ENCODE peak calls at places on chromosome 19, in eight cellular contexts. A is heart right ventricle, W is cardiac fibroblast, Q is HL-60, C is mesothelial cell of epicardium, H is upper lobe of right lung, S is WERI-Rb-1, G is transverse colon. B is an unnamed sample.

GRCh38 chr19:45446295-45446694 is 21.5 kb upstream of the FOSB start:
- DNase-seq in A (no peak), W (peak; percentile 73), Q (peak; percentile 39), C (no peak), H (no peak), S (no peak), G (no peak), B (no peak)

GRCh38 chr19:9934132-9934950 is 2.0 kb downstream of the OLFM2 start:
- DNase-seq in A (peak; percentile 80), W (peak; percentile 82), Q (peak; percentile 57), C (peak; percentile 82), H (peak; percentile 82), S (peak; percentile 80), G (peak; percentile 74), B (peak; percentile 62)

GRCh38 chr19:29745253-29745652 is 30.2 kb upstream of the C19orf12 start:
- DNase-seq in A (no peak), W (no peak), Q (peak; percentile 6), C (no peak), H (no peak), S (peak; percentile 35), G (no peak), B (no peak)

GRCh38 chr19:7762719-7763293 is at the start of gene CLEC4M:
- DNase-seq in A (no peak), W (no peak), Q (no peak), C (no peak), H (no peak), S (no peak), G (no peak), B (no peak)

GRCh38 chr19:48342841-48343540 is 17.6 kb downstream of the EMP3 start:
- DNase-seq in A (no peak), W (peak; percentile 73), Q (peak; percentile 32), C (no peak), H (no peak), S (no peak), G (no peak), B (no peak)

GRCh38 chr19:10758978-10759377 is 41.1 kb downstream of the DNM2 start:
- DNase-seq in A (no peak), W (no peak), Q (no peak), C (no peak), H (no peak), S (no peak), G (no peak), B (no peak)

GRCh38 chr19:720691-721160 is 12.0 kb downstream of the PALM start:
- DNase-seq in A (no peak), W (no peak), Q (no peak), C (no peak), H (no peak), S (no peak), G (no peak), B (no peak)

GRCh38 chr19:32336259-32337111 is 8.9 kb upstream of the ZNF507 start:
- DNase-seq in A (no peak), W (peak; percentile 70), Q (no peak), C (no peak), H (no peak), S (no peak), G (no peak), B (no peak)

GRCh38 chr19:28882818-28883217 is 330.1 kb downstream of the UQCRFS1 start:
- DNase-seq in A (no peak), W (no peak), Q (no peak), C (no peak), H (no peak), S (no peak), G (no peak), B (no peak)

GRCh38 chr19:17565611-17566010 is 10.2 kb downstream of the COLGALT1 start:
- DNase-seq in A (no peak), W (no peak), Q (no peak), C (no peak), H (no peak), S (no peak), G (no peak), B (no peak)

GRCh38 chr19:50568321-50569022 is at the start of gene LRRC4B:
- DNase-seq in A (no peak), W (no peak), Q (no peak), C (no peak), H (no peak), S (peak; percentile 78), G (no peak), B (no peak)

GRCh38 chr19:31586282-31586681 is 237.0 kb upstream of the TSHZ3 start:
- DNase-seq in A (no peak), W (no peak), Q (no peak), C (no peak), H (no peak), S (no peak), G (no peak), B (no peak)

DNA sequence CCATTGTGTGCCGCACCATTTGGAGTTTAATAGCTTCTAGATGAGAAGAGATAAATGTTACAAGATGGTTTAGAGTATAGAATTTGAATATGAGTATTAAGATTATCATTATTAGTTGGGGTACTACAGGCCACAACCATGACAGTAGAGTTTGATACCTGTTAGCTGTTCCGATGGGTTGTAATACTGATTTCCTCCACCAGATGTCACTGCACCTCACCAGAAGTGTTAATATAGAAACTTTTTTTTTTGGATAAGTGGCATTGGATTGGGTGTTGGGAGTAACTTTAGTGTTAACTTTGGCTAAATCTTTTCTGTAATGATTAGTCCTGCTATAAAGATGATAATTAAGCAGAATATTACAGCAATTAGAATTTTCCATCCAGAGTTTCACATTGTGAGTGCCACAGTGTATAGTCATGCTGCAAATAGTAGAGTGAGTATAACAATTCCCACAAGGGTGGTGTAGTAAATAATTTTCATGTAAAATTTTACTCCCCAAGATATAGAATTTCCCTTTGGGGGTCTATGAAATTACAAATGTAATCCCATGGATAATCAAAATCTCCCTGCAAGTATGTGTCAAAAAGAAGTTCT is 56.3 kb downstream of the PSG3 start:
- DNase-seq in A (no peak), W (peak; percentile 56), Q (peak; percentile 3), C (no peak), H (no peak), S (no peak), G (no peak), B (no peak)
- TF ChIP-seq CTCF in A (peak; percentile 71), W (peak; percentile 73), Q (peak; percentile 62), C (peak; percentile 59), H (peak; percentile 68), S (peak; percentile 36), G (peak; percentile 47), B (no peak)

DNA sequence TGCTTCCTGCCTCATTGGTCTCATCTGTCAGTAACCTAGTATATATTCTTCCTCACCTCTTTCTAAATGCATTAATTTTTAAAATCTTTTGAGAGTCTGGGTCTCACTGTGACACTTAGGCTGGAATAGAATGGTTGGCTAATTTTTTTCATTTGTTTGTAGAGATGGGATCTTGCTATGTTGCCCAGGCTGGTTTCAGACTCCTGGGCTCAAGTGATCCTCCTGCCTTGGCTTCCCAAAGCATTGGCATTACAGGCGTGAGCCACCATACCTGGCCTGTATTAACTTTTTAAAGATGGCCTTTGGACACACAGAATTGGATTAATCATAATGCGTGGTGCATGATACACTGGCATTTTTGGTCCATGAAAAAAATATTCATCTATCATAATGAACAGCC is 29.9 kb downstream of the SIPA1L3 start:
- DNase-seq in A (no peak), W (no peak), Q (no peak), C (no peak), H (no peak), S (no peak), G (no peak), B (no peak)
- TF ChIP-seq CTCF in A (no peak), W (no peak), Q (no peak), C (no peak), H (no peak), S (no peak), G (no peak), B (no peak)

DNA sequence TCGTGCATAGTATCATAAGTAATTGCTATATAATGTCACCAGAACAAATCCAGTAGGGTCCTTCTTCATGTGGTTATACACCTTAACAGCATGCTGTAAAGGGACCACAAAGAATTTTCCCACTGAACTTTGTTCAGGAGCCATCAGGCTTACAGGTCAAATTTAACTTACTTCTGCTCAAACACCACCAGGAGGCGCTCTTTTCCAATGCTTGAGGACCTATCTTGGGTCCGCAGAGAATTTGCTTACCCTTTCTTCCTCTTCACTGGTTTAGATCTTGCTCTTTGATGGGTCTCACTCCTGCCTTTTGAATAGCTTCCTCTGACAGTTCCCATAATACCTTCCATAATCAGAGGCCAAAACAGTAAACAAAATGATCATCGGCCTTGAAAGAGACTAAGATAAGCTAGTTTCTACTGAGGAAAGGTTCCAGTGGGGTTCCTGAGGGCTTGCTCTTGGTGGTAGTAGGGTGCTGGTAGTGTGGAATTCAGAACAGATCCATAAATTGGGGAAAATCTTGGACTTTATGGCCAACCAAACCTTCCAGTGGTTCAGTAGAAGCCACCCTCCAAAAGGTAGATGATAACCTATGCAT is 37.4 kb downstream of the SCGB2B2 start:
- DNase-seq in A (no peak), W (peak; percentile 80), Q (peak; percentile 50), C (no peak), H (no peak), S (peak; percentile 48), G (peak; percentile 40), B (no peak)
- TF ChIP-seq CTCF in A (peak; percentile 85), W (peak; percentile 73), Q (peak; percentile 60), C (peak; percentile 53), H (peak; percentile 83), S (peak; percentile 73), G (peak; percentile 74), B (peak; percentile 60)

DNA sequence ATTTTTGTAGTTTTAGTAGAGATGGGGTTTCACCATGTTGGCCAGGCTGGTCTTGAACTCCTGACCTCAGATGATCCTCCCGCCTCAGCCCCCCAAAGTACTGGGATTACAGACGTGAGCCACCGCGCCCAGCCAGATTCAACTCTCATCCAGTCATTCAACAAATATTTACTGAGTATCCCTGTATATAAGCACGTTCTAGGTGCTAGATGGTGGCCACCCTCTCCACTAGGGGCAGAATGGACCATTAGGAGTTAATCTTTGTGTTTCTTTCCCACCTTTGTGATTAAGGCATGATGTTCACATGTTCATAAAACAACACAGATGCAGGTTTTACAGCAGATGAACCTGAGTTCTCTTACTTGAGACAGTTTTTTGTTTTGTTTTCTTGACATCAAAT is 7.3 kb downstream of the SHKBP1 start:
- DNase-seq in A (no peak), W (peak; percentile 36), Q (no peak), C (no peak), H (no peak), S (no peak), G (no peak), B (no peak)
- TF ChIP-seq CTCF in A (no peak), W (peak; percentile 24), Q (no peak), C (no peak), H (no peak), S (peak; percentile 21), G (no peak), B (no peak)

GRCh38 chr19:44341794-44342193 is 14.7 kb downstream of the ZNF112 start:
- DNase-seq in A (no peak), W (no peak), Q (no peak), C (no peak), H (no peak), S (no peak), G (no peak), B (no peak)

GRCh38 chr19:44346556-44346955 is 9.9 kb downstream of the ZNF112 start:
- DNase-seq in A (no peak), W (no peak), Q (no peak), C (no peak), H (no peak), S (no peak), G (no peak), B (no peak)

GRCh38 chr19:44344255-44344654 is 12.2 kb downstream of the ZNF112 start:
- DNase-seq in A (no peak), W (no peak), Q (no peak), C (no peak), H (no peak), S (no peak), G (no peak), B (no peak)

GRCh38 chr19:44345969-44346368 is 10.5 kb downstream of the ZNF112 start:
- DNase-seq in A (no peak), W (no peak), Q (no peak), C (no peak), H (no peak), S (no peak), G (no peak), B (no peak)
- TF ChIP-seq CTCF in A (no peak), W (no peak), Q (no peak), C (no peak), H (no peak), S (no peak), G (no peak), B (no peak)

B was measured in tibial artery.